ENCODE peak calls at places on chromosomes 1 and 21, in ten cellular contexts. U is NB4, X is heart left ventricle, Z is A549, R is ovary, W is K562, O is adrenal gland, G is suprapubic skin, C is Peyer's patch, K is body of pancreas. S is an unnamed sample.

GRCh38 chr1:41319803-41320711 is 41.2 kb upstream of the FOXO6 start:
- DNase-seq in U (no peak), X (no peak), W (no peak), K (peak), G (no peak), Z (no peak), O (peak), C (no peak), R (peak), S (no peak)

GRCh38 chr1:75614455-75615379 is 3.8 kb upstream of the SLC44A5 start:
- DNase-seq in W (peak), R (peak), X (peak), Z (peak), K (peak), O (peak), U (no peak), G (peak), C (peak), S (peak)

GRCh38 chr1:147781056-147781471 is 20.7 kb upstream of the GJA5 start:
- DNase-seq in G (no peak), X (no peak), Z (no peak), O (no peak), K (no peak), W (no peak), R (no peak), U (no peak), C (no peak), S (no peak)

GRCh38 chr1:169941982-169942830 is 48.5 kb upstream of the SCYL3 start:
- DNase-seq in C (no peak), O (no peak), U (no peak), R (no peak), W (no peak), G (no peak), X (no peak), K (no peak), Z (peak), S (no peak)

GRCh38 chr1:14390816-14391215 is 207.7 kb upstream of the KAZN start:
- DNase-seq in K (no peak), W (no peak), G (no peak), X (no peak), R (no peak), Z (no peak), C (no peak), O (no peak), U (no peak), S (no peak)

GRCh38 chr1:112056354-112056753 is 66.9 kb upstream of the KCND3 start:
- DNase-seq in U (no peak), W (no peak), C (no peak), Z (no peak), X (no peak), R (no peak), K (no peak), O (no peak), G (no peak), S (no peak)

GRCh38 chr1:67342002-67342890 is 34.6 kb downstream of the IL12RB2 start:
- DNase-seq in Z (no peak), U (no peak), O (no peak), C (no peak), G (no peak), W (no peak), K (no peak), X (no peak), R (no peak), S (no peak)

GRCh38 chr1:20343149-20343936 is 52.7 kb downstream of the VWA5B1 start:
- DNase-seq in U (no peak), K (peak), R (peak), G (no peak), Z (no peak), O (peak), X (peak), C (peak), W (peak), S (peak)

GRCh38 chr1:17128361-17128760 is 9.1 kb upstream of the PADI2 start:
- DNase-seq in U (peak), O (peak), K (no peak), G (no peak), Z (peak), C (no peak), W (no peak), R (no peak), X (no peak), S (no peak)

GRCh38 chr1:40783001-40783905 is at the start of gene KCNQ4:
- DNase-seq in U (peak), O (peak), R (peak), G (no peak), W (peak), K (peak), C (no peak), X (peak), Z (no peak), S (peak)

GRCh38 chr21:34544032-34544496 is 32.1 kb upstream of the KCNE1 start:
- DNase-seq in W (peak), C (peak), U (peak), X (no peak), K (peak), R (no peak), G (no peak), Z (peak), O (peak), S (peak)

GRCh38 chr1:52645261-52645660 is 12.3 kb downstream of the SHISAL2A start:
- DNase-seq in O (no peak), C (no peak), K (no peak), U (no peak), R (no peak), W (no peak), G (no peak), Z (no peak), X (no peak), S (no peak)

GRCh38 chr1:100539836-100540536 is 2.0 kb downstream of the GPR88 start:
- DNase-seq in U (peak), G (no peak), Z (peak), R (peak), K (peak), W (no peak), C (no peak), O (peak), X (peak), S (peak)

GRCh38 chr1:183806650-183807049 is 1.7 kb downstream of the RGL1 start:
- DNase-seq in C (no peak), O (no peak), R (no peak), U (no peak), G (no peak), K (no peak), W (no peak), X (no peak), Z (no peak), S (no peak)

GRCh38 chr1:92219028-92219427 is 1.3 kb downstream of the C1orf146 start:
- DNase-seq in K (no peak), C (no peak), U (no peak), Z (no peak), G (no peak), W (no peak), R (no peak), X (no peak), O (no peak), S (no peak)

GRCh38 chr1:77282187-77282865 is 507 bp downstream of the AK5 start:
- DNase-seq in C (no peak), K (peak), X (peak), O (no peak), U (no peak), R (peak), Z (peak), W (no peak), G (peak), S (no peak)

GRCh38 chr1:54200519-54200997 is 591 bp downstream of the MRPL37 start:
- DNase-seq in C (no peak), U (no peak), K (no peak), O (no peak), G (no peak), R (no peak), Z (no peak), X (no peak), W (no peak), S (no peak)

GRCh38 chr1:17539526-17540254 is at the start of gene ARHGEF10L:
- DNase-seq in C (no peak), U (no peak), K (peak), W (no peak), X (peak), O (no peak), Z (no peak), G (no peak), R (peak), S (no peak)

GRCh38 chr1:160128636-160129035 is 13.1 kb downstream of the ATP1A2 start:
- DNase-seq in C (no peak), O (no peak), U (no peak), X (no peak), R (no peak), Z (no peak), G (no peak), W (no peak), K (no peak), S (no peak)

GRCh38 chr1:91864017-91864700 is 21.8 kb downstream of the TGFBR3 start:
- DNase-seq in U (peak), R (no peak), K (no peak), Z (no peak), C (no peak), W (no peak), G (no peak), X (no peak), O (no peak), S (no peak)

GRCh38 chr1:18877282-18877681 is 17.8 kb upstream of the TAS1R2 start:
- DNase-seq in O (no peak), K (no peak), G (no peak), X (no peak), W (no peak), U (no peak), C (no peak), Z (no peak), R (no peak), S (no peak)

GRCh38 chr1:41122851-41123518 is 101.5 kb upstream of the SLFNL1 start:
- DNase-seq in G (no peak), X (no peak), W (peak), R (no peak), K (peak), O (no peak), U (peak), Z (peak), C (no peak), S (peak)

GRCh38 chr1:168980180-168980579 is 126.3 kb upstream of the ATP1B1 start:
- DNase-seq in K (no peak), R (no peak), U (no peak), W (no peak), O (no peak), G (no peak), C (no peak), Z (no peak), X (no peak), S (no peak)

GRCh38 chr21:42009018-42009830 is 936 bp downstream of the ZBTB21 start:
- DNase-seq in Z (peak), U (peak), W (peak), C (peak), G (peak), X (peak), K (peak), O (peak), R (peak), S (peak)

GRCh38 chr1:208820600-208821232 is 576.5 kb upstream of the PLXNA2 start:
- DNase-seq in Z (no peak), U (no peak), K (no peak), X (no peak), C (no peak), W (no peak), G (no peak), R (no peak), O (no peak), S (no peak)

GRCh38 chr1:78730053-78730452 is 80.4 kb downstream of the IFI44 start:
- DNase-seq in R (no peak), K (no peak), Z (no peak), U (no peak), C (no peak), W (no peak), G (no peak), X (no peak), O (no peak), S (no peak)

GRCh38 chr1:116667577-116668105 is at the start of gene IGSF3:
- DNase-seq in U (peak), C (peak), R (peak), O (peak), K (peak), W (peak), Z (peak), G (peak), X (peak), S (peak)
- TF ChIP-seq POLR2A in U (no peak), C (peak), R (no peak), O (no peak), K (no peak), W (no peak), Z (peak), G (no peak), X (no peak), S (no peak)

DNA sequence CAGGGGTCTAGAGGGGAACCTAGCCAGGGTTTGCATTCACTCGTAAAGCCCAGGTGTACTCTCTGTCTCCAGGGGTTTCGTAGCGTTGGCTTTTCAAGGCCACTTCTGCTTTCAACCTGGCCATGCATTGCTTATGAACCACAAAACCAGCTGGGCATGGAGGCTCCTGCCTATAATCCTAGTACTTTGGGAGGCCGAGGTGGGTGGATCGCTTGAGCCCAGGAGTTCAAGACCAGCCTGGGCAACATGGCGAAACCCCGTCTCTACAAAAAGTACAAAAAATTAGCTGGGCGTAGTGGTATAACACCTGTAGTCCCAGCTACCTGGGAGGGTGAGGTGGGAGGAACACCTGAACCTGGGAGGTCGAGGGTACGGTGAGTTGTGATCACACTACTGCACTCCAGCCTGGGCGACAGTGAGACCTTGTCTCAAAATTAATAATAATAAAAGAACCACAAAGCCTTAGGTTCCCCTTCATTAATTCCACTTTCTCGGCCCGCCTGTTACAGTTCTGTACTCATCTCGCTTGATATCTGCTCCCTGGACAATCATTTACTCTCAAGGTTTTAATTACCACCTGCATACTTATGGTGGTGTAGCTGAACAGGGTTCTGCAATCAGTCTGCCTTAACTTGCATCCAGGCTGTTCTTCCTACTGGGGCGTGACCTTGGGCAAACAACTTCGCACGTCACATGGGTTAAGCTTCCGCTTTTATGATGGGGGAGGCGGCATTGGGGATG is 6.1 kb downstream of the SLC16A4 start:
- DNase-seq in U (peak), G (no peak), C (peak), Z (no peak), O (no peak), K (no peak), W (no peak), X (no peak), R (no peak), S (no peak)
- TF ChIP-seq POLR2A in U (no peak), G (no peak), C (no peak), Z (no peak), O (no peak), K (no peak), W (no peak), X (no peak), R (no peak), S (no peak)

GRCh38 chr1:30823627-30823968 is 66.0 kb upstream of the LAPTM5 start:
- DNase-seq in X (no peak), K (no peak), U (no peak), W (no peak), R (peak), G (no peak), O (no peak), C (no peak), Z (no peak), S (no peak)

GRCh38 chr1:30822966-30823581 is 65.5 kb upstream of the LAPTM5 start:
- DNase-seq in W (no peak), X (no peak), R (no peak), O (no peak), C (no peak), Z (no peak), U (peak), K (peak), G (no peak), S (no peak)

GRCh38 chr1:30824736-30825429 is 67.3 kb upstream of the LAPTM5 start:
- DNase-seq in G (no peak), C (no peak), R (no peak), U (no peak), X (no peak), W (no peak), Z (no peak), O (no peak), K (no peak), S (no peak)

GRCh38 chr1:30822006-30822405 is 64.4 kb upstream of the LAPTM5 start:
- DNase-seq in K (no peak), C (no peak), O (no peak), Z (no peak), R (no peak), W (no peak), G (no peak), X (no peak), U (no peak), S (no peak)

GRCh38 chr1:30823969-30824735 is 66.6 kb upstream of the LAPTM5 start:
- DNase-seq in U (peak), W (peak), Z (peak), K (peak), O (peak), G (peak), X (peak), R (peak), C (peak), S (peak)
- TF ChIP-seq POLR2A in U (no peak), W (peak), Z (peak), K (peak), O (peak), G (peak), X (peak), R (peak), C (peak), S (peak)

GRCh38 chr1:81801032-81801833 is 499 bp downstream of the ADGRL2 start:
- DNase-seq in X (peak), Z (peak), O (peak), K (peak), G (peak), U (no peak), C (no peak), W (no peak), R (peak), S (peak)
- TF ChIP-seq POLR2A in X (no peak), Z (peak), O (no peak), K (peak), G (no peak), U (no peak), C (no peak), W (no peak), R (peak), S (no peak)

DNA sequence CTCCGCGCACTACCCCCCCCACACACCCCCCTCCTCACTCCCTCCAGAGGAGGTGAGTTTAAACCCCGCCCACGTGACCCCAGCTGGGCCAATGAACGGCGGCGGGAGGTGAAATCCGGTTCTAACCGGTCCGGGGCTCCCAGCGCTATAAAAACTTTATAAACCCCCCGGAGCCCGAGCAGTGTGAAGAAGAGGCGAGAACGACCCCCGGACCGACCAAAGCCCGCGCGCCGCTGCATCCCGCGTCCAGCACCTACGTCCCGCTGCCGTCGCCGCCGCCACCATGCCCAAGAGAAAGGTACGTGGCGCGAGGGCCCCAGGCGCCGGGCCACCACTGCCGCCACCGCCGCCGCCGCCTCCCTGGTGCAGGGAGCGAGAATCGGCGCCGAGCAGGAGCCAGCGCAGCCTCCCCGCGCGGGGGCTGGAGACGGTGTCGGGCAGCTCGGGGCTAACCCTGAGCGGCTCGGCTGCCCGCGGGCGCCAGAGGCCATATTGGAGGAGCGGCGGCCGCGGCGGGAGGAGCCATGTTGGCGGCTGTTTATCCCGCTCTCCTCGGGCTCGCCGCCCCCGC is at the start of gene HMGN2:
- DNase-seq in K (peak), R (peak), W (peak), C (peak), G (peak), Z (peak), U (no peak), X (peak), O (peak), S (peak)
- TF ChIP-seq POLR2A in K (peak), R (peak), W (peak), C (peak), G (peak), Z (peak), U (peak), X (peak), O (no peak), S (peak)

GRCh38 chr1:216057080-216057479 is 366.2 kb downstream of the USH2A start:
- DNase-seq in Z (no peak), C (no peak), W (no peak), R (no peak), G (no peak), O (no peak), K (no peak), U (no peak), X (no peak), S (no peak)

GRCh38 chr1:216055004-216055403 is 368.2 kb downstream of the USH2A start:
- DNase-seq in X (no peak), U (no peak), W (no peak), K (no peak), Z (no peak), C (no peak), G (no peak), R (no peak), O (no peak), S (no peak)

GRCh38 chr1:216054593-216054992 is 368.7 kb downstream of the USH2A start:
- DNase-seq in C (no peak), U (no peak), Z (no peak), O (no peak), W (no peak), X (no peak), G (no peak), R (no peak), K (no peak), S (no peak)

GRCh38 chr1:216057947-216058346 is 365.3 kb downstream of the USH2A start:
- DNase-seq in Z (no peak), C (no peak), O (no peak), G (no peak), U (no peak), K (no peak), W (no peak), X (no peak), R (no peak), S (no peak)
- TF ChIP-seq POLR2A in Z (no peak), C (no peak), O (no peak), G (no peak), U (no peak), K (no peak), W (no peak), X (no peak), R (no peak), S (no peak)

GRCh38 chr1:24500448-24501048 is 2.1 kb upstream of the RCAN3 start:
- DNase-seq in R (no peak), U (no peak), K (no peak), C (no peak), X (no peak), W (no peak), Z (no peak), G (no peak), O (no peak), S (no peak)

GRCh38 chr1:24503003-24503751 is 541 bp downstream of the RCAN3 start:
- DNase-seq in K (peak), Z (peak), R (no peak), C (peak), X (no peak), O (no peak), G (no peak), W (no peak), U (peak), S (no peak)

GRCh38 chr1:24501371-24502167 is 1.1 kb upstream of the RCAN3 start:
- DNase-seq in G (no peak), X (no peak), O (no peak), Z (peak), U (peak), C (peak), K (peak), W (peak), R (no peak), S (peak)

GRCh38 chr1:24503870-24504523 is 1.4 kb downstream of the RCAN3 start:
- DNase-seq in U (no peak), C (no peak), K (peak), G (no peak), Z (no peak), O (no peak), X (no peak), W (no peak), R (no peak), S (no peak)

DNA sequence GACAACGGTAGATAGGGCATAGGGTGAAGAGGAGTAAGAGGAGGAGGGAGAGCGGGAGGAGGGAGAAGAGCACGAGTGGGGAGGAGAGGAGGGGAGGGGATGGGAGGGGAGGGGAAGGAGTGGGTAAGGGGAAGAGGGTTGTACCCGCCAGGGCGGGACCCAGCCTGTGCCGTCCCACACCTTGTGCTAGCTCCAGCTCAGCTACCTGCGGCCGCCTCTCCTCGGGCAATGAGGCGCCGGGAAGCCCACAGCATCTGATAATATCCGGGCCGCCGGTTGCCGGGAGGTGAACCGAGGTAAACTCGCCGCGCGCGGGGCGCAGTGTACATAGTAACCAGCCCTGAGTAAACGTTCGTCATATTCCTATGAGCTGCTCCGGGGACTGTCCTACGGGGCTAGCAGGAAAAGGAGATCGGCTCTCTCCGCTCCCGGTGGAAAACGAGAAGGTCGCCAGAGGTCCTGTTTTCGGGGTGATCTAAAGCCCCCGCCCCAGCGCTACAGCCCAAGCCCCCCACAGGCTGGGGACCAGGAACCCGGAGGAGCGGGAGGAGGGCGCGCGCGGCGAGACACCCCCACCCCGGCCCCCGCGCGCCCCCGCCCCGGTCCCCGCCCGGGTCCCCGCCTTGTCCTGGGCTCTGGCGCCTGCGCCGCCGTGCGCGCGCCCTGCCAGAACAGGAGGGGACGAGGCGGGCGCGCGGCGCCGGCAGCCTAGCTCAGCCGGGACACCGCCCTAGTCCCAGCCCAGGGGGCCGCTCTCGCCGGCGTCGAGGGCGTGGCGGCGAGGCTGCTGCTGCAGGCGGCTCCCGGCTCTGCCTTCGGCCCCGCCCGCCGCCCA is at the start of gene RCAN3:
- DNase-seq in X (peak), R (peak), K (peak), U (peak), Z (peak), W (peak), C (peak), O (peak), G (peak), S (no peak)
- TF ChIP-seq POLR2A in X (no peak), R (no peak), K (peak), U (peak), Z (peak), W (peak), C (peak), O (no peak), G (no peak), S (peak)

S was measured in erythroblast.